ENCODE peak calls at places on chromosomes 11 and 22, in nine cellular contexts. X is fibroblast of lung, R is right atrium auricular region, Z is heart right ventricle, C is B cell, I is AG09319, V is cardiac muscle cell, M is endothelial cell, Q is body of pancreas. J is an unnamed sample.

GRCh38 chr22:45602824-45603301 is 68.8 kb upstream of the ATXN10 start:
- DNase-seq in V (no peak), Q (peak), Z (no peak), I (peak), C (no peak), X (peak), R (no peak), M (no peak), J (no peak)

GRCh38 chr11:122207505-122207904 is 91.5 kb upstream of the BLID start:
- DNase-seq in V (no peak), Z (no peak), C (no peak), X (peak), M (no peak), I (peak), Q (no peak), R (no peak), J (no peak)

GRCh38 chr22:41862160-41862529 is 29.2 kb downstream of the SREBF2 start:
- DNase-seq in I (no peak), X (peak), R (no peak), C (peak), Q (no peak), M (no peak), V (no peak), Z (no peak), J (no peak)

GRCh38 chr11:102237096-102237735 is 80.1 kb upstream of the BIRC3 start:
- DNase-seq in I (no peak), C (no peak), V (no peak), Q (no peak), Z (no peak), R (no peak), M (no peak), X (peak), J (no peak)

GRCh38 chr11:26201411-26201810 is 130.5 kb upstream of the ANO3 start:
- DNase-seq in X (peak), Z (no peak), M (no peak), R (no peak), V (no peak), Q (no peak), C (no peak), I (no peak), J (no peak)

GRCh38 chr22:46380069-46380468 is 44.6 kb downstream of the TRMU start:
- DNase-seq in Q (no peak), C (no peak), I (no peak), V (no peak), X (no peak), M (no peak), Z (no peak), R (no peak), J (no peak)

GRCh38 chr11:113242767-113243397 is 71.5 kb upstream of the TTC12 start:
- DNase-seq in C (no peak), X (peak), M (peak), Z (no peak), V (no peak), R (no peak), I (peak), Q (peak), J (no peak)

GRCh38 chr22:19336133-19337075 is 44.9 kb upstream of the CLTCL1 start:
- DNase-seq in Z (no peak), C (no peak), M (no peak), R (no peak), X (no peak), V (no peak), I (no peak), Q (no peak), J (no peak)

GRCh38 chr11:20668844-20669832 is at the start of gene NELL1:
- DNase-seq in V (peak), C (no peak), Z (no peak), Q (peak), X (no peak), M (peak), R (no peak), I (no peak), J (peak)

GRCh38 chr11:39365809-39366436 is 2093.5 kb downstream of the LRRC4C start:
- DNase-seq in R (no peak), I (no peak), Q (no peak), X (peak), Z (no peak), C (no peak), V (peak), M (no peak), J (no peak)

GRCh38 chr11:66073669-66074068 is 3.6 kb downstream of the PACS1 start:
- DNase-seq in Q (no peak), C (no peak), X (no peak), Z (no peak), I (no peak), R (peak), M (no peak), V (no peak), J (no peak)

DNA sequence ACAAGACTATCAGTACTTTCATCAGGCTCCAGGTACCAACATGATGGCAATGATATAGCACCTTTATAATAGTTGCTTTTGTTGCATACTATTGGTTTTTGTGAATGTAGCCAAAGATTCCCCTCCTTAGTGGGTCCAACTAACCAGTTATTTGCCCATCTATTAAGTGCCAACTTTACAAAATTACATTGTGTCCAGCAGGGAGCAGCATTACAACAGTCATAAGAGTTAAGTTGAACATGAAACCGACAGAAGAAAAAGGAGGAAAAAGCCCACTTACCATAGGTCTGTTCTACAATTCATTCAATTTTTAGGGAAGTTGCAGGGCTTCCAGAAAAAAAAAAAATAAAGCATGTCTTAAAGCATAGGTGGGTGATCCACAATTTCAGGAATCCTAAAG is 21.6 kb downstream of the IMMP1L start:
- DNase-seq in I (peak), Q (peak), V (peak), M (peak), C (peak), R (no peak), Z (no peak), X (peak), J (no peak)
- TF ChIP-seq CTCF in I (peak), Q (peak), V (peak), M (no peak), C (peak), R (no peak), Z (peak), X (peak), J (peak)

DNA sequence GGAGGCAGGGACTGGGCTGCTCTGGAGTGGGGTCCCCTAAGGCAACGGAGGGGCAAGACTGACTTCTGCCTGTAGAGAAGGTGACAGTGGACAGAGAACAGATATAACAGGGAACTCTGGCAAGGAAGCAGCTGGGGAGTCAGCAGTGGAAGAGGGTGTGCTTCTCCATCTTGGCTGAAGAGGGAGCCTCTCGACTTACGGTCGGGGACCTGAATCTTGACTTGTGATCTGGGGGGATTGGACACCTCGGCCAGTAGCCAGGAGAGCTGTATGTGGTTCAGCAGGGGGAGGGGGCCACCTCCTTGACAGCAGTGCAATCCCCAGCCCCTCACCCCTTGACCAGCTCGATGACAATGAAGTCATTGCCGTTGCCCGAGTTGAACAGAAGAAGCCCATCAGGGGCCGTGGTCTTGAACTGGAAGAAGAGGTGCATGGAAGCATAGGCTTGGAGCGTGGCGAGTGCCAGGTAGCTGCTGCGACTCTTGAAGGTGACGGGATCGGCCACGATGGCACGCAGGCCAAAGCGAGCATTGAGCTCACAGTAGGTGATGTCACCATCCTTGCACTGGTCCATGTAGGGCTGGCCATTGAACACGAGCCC is 60.0 kb downstream of the SLC22A12 start:
- DNase-seq in X (peak), Q (peak), Z (no peak), I (no peak), M (peak), C (no peak), V (peak), R (no peak), J (peak)
- TF ChIP-seq CTCF in X (peak), Q (peak), Z (peak), I (peak), M (peak), C (peak), V (peak), R (no peak), J (peak)

DNA sequence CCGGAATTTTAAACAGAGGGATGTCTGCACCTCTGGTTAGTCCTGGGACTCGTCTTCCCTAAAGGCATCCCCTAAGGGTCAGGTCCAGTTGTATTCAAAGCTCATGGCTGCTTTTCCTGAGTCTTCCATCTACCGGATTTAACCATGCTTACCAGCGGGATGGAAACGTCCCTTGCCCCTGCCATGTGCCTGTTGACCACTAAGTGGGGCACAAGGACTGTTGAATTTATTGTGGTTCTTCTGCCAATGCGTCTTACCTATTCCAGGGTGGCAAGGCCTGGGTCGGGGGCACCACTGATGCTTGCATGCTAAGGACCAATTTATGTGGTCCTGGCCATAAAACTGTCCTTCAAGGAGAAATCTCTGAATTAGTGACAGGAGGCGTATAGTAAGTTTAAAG is 25.6 kb downstream of the ANKRD42 start:
- DNase-seq in R (no peak), V (peak), I (no peak), Q (peak), C (no peak), Z (no peak), M (peak), X (no peak), J (no peak)
- TF ChIP-seq CTCF in R (no peak), V (peak), I (no peak), Q (no peak), C (no peak), Z (peak), M (no peak), X (no peak), J (no peak)

GRCh38 chr11:9266926-9267325 is 1.8 kb upstream of the DENND5A start:
- DNase-seq in R (no peak), V (no peak), Z (no peak), X (no peak), I (no peak), M (no peak), Q (no peak), C (no peak), J (no peak)

GRCh38 chr11:9266132-9266736 is 1.1 kb upstream of the DENND5A start:
- DNase-seq in Z (no peak), R (no peak), I (no peak), X (no peak), C (no peak), V (no peak), Q (peak), M (no peak), J (no peak)

GRCh38 chr11:9267680-9268079 is 2.5 kb upstream of the DENND5A start:
- DNase-seq in V (no peak), C (no peak), Z (no peak), Q (no peak), X (no peak), M (no peak), I (no peak), R (no peak), J (no peak)

GRCh38 chr11:9265211-9266131 is at the start of gene DENND5A:
- DNase-seq in X (peak), M (peak), V (peak), I (peak), C (peak), Q (peak), R (peak), Z (peak), J (peak)

GRCh38 chr11:9269492-9270030 is 4.4 kb upstream of the DENND5A start:
- DNase-seq in Z (no peak), R (no peak), Q (no peak), V (peak), I (no peak), M (no peak), C (no peak), X (no peak), J (no peak)
- TF ChIP-seq CTCF in Z (no peak), R (no peak), Q (no peak), V (no peak), I (no peak), M (no peak), C (no peak), X (no peak), J (no peak)

DNA sequence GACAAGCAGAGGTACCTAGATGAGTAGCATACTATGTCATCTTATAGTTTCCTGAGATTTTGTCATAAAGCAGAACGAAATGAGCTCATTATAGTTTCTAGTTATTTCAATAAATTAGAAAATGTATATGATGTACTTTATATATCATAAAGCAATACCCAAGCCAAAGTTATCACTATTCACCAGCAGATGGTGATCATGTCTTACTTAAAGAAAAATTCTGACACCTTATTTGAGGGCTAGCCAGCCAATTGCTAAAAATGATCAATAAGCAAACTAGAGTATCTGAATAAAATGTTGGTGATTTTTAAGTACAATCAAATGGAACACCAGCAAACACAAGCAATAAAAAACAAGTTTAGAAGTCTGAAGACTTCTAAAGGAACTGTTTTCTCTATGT is 44.1 kb downstream of the RSF1 start:
- DNase-seq in Z (no peak), I (no peak), R (no peak), C (peak), V (no peak), M (no peak), X (no peak), Q (no peak), J (no peak)
- TF ChIP-seq CTCF in Z (no peak), I (no peak), R (no peak), C (peak), V (peak), M (no peak), X (peak), Q (no peak), J (no peak)

GRCh38 chr11:12997168-12997567 is 11.9 kb upstream of the RASSF10 start:
- DNase-seq in R (no peak), I (no peak), X (no peak), Q (no peak), Z (no peak), C (no peak), M (no peak), V (no peak), J (no peak)
- TF ChIP-seq CTCF in R (no peak), I (no peak), X (no peak), Q (no peak), Z (no peak), C (no peak), M (no peak), V (no peak), J (no peak)

GRCh38 chr22:39212721-39213376 is 31.9 kb downstream of the PDGFB start:
- DNase-seq in R (no peak), X (peak), I (no peak), M (no peak), C (no peak), Q (no peak), Z (no peak), V (no peak), J (no peak)
- TF ChIP-seq CTCF in R (no peak), X (peak), I (no peak), M (no peak), C (no peak), Q (no peak), Z (no peak), V (peak), J (no peak)

GRCh38 chr22:30601464-30601863 is 5.5 kb upstream of the TCN2 start:
- DNase-seq in R (no peak), Z (no peak), C (no peak), I (no peak), M (no peak), X (no peak), V (no peak), Q (no peak), J (no peak)

GRCh38 chr22:30596199-30596598 is 4.5 kb upstream of the PES1 start:
- DNase-seq in V (no peak), R (no peak), X (no peak), I (no peak), Z (no peak), C (no peak), Q (no peak), M (no peak), J (no peak)

GRCh38 chr22:30600925-30601324 is 6.0 kb upstream of the TCN2 start:
- DNase-seq in R (no peak), I (no peak), Z (no peak), C (no peak), Q (no peak), M (no peak), X (no peak), V (no peak), J (no peak)

GRCh38 chr22:30598986-30599385 is 7.3 kb upstream of the PES1 start:
- DNase-seq in C (no peak), R (no peak), Q (no peak), V (no peak), X (no peak), Z (no peak), M (no peak), I (no peak), J (no peak)

GRCh38 chr22:30596886-30597285 is 5.2 kb upstream of the PES1 start:
- DNase-seq in V (no peak), R (no peak), Q (no peak), M (no peak), X (no peak), C (no peak), I (no peak), Z (no peak), J (no peak)
- TF ChIP-seq CTCF in V (no peak), R (no peak), Q (no peak), M (no peak), X (no peak), C (no peak), I (no peak), Z (no peak), J (no peak)

DNA sequence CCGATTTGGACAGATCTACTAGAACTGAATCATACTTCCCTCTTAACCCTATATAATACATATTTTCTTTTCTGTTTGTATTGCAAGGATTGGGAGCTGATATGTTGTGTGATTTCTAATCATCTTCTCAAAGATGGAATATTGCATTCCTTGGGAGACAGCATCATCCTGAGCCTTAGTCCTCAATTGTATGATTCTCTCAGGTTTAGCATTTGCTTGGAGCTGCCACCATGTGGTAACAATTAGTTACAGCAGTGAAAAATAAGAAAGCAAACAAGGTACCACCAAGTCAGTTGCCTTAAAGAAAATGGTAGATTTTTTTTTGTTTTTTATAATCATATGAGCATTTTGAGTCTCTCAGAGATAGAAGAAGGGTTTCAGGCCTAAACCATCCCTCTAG is 11.9 kb downstream of the SNX19 start:
- DNase-seq in Q (no peak), V (no peak), C (no peak), X (peak), M (no peak), R (no peak), Z (no peak), I (no peak), J (no peak)
- TF ChIP-seq CTCF in Q (peak), V (peak), C (peak), X (peak), M (peak), R (peak), Z (peak), I (peak), J (peak)

DNA sequence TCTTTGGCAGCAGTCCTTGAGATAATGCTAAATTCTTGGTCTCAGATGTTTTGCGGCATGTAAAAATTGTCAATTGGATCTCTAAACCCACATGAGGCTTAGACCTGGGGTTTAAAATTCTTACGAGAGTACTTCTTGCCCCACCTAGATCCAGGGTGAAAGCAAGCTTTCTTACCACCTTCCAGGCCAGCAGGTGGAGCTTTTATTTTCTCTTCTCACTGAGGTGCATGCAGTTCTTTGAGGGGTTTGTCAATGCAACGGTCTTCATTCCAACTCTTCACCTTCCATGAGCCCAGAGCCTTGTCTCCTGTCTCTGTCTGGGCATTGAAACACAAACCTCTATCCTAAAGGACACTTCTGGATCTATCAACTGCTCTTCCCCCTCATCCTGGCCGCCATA is 154.1 kb downstream of the MYO18B start:
- DNase-seq in V (no peak), Z (no peak), I (no peak), M (no peak), C (no peak), R (no peak), Q (no peak), X (no peak), J (no peak)
- TF ChIP-seq CTCF in V (no peak), Z (no peak), I (no peak), M (no peak), C (no peak), R (no peak), Q (no peak), X (no peak), J (no peak)

J was measured in glutamatergic neuron.